ENCODE peak calls at places on chromosomes 3 and 15, in ten cellular contexts. C is sigmoid colon, H is kidney epithelial cell, T is stomach, N is left ventricle myocardium inferior, K is ovary, Y is lower lobe of right lung, E is A673, D is keratinocyte, Q is testis. P is an unnamed sample.

GRCh38 chr15:27764339-27764738 is 334.8 kb downstream of the OCA2 start:
- DNase-seq in C (no peak), H (no peak), T (no peak), N (no peak), K (no peak), Y (no peak), E (no peak), D (no peak), Q (no peak), P (no peak)

GRCh38 chr15:39581501-39582285 is 814 bp downstream of the THBS1 start:
- DNase-seq in C (peak), H (no peak), T (peak), N (peak), K (peak), Y (peak), E (no peak), D (peak), Q (peak), P (peak)

GRCh38 chr15:58458076-58458475 is 26.3 kb downstream of the LIPC start:
- DNase-seq in C (no peak), H (no peak), T (no peak), N (no peak), K (no peak), Y (no peak), E (no peak), D (no peak), Q (no peak), P (peak)

GRCh38 chr3:178971614-178972013 is 100.0 kb downstream of the ZMAT3 start:
- DNase-seq in C (no peak), H (peak), T (no peak), N (no peak), K (no peak), Y (no peak), E (no peak), D (peak), Q (no peak), P (no peak)

GRCh38 chr3:45167011-45167911 is 21.1 kb upstream of the CDCP1 start:
- DNase-seq in C (peak), H (peak), T (peak), N (peak), K (peak), Y (peak), E (peak), D (peak), Q (peak), P (peak)

GRCh38 chr3:169871129-169871886 is 1.6 kb upstream of the LRRC31 start:
- DNase-seq in C (no peak), H (no peak), T (peak), N (no peak), K (no peak), Y (peak), E (no peak), D (no peak), Q (no peak), P (no peak)

GRCh38 chr3:100269410-100270217 is 8.8 kb downstream of the TBC1D23 start:
- DNase-seq in C (no peak), H (peak), T (no peak), N (no peak), K (no peak), Y (no peak), E (peak), D (peak), Q (no peak), P (peak)

GRCh38 chr3:152270145-152270870 is 1.6 kb downstream of the MBNL1 start:
- DNase-seq in C (no peak), H (no peak), T (no peak), N (no peak), K (no peak), Y (no peak), E (no peak), D (no peak), Q (no peak), P (peak)

GRCh38 chr3:172626241-172626640 is 84.6 kb downstream of the NCEH1 start:
- DNase-seq in C (no peak), H (no peak), T (no peak), N (no peak), K (no peak), Y (no peak), E (no peak), D (no peak), Q (no peak), P (peak)

GRCh38 chr15:62958528-62958927 is 84.0 kb upstream of the TPM1 start:
- DNase-seq in C (peak), H (no peak), T (peak), N (peak), K (no peak), Y (no peak), E (no peak), D (no peak), Q (peak), P (no peak)

GRCh38 chr3:109977903-109978302 is 640.6 kb upstream of the DPPA4 start:
- DNase-seq in C (no peak), H (no peak), T (no peak), N (no peak), K (no peak), Y (no peak), E (no peak), D (no peak), Q (no peak), P (no peak)

GRCh38 chr3:64161481-64161952 is 63.7 kb downstream of the PRICKLE2 start:
- DNase-seq in C (no peak), H (no peak), T (no peak), N (no peak), K (no peak), Y (no peak), E (peak), D (no peak), Q (no peak), P (no peak)

GRCh38 chr3:145170101-145170500 is 990.9 kb downstream of the PLOD2 start:
- DNase-seq in C (no peak), H (no peak), T (no peak), N (no peak), K (no peak), Y (no peak), E (peak), D (no peak), Q (no peak), P (no peak)

GRCh38 chr3:20857636-20858035 is 671.6 kb upstream of the SGO1 start:
- DNase-seq in C (no peak), H (no peak), T (no peak), N (no peak), K (no peak), Y (no peak), E (no peak), D (no peak), Q (no peak), P (no peak)

GRCh38 chr3:152669560-152669959 is 165.4 kb upstream of the P2RY1 start:
- DNase-seq in C (no peak), H (no peak), T (no peak), N (no peak), K (no peak), Y (no peak), E (no peak), D (no peak), Q (no peak), P (no peak)

GRCh38 chr3:124558898-124559649 is 171.2 kb upstream of the UMPS start:
- DNase-seq in C (peak), H (peak), T (peak), N (peak), K (peak), Y (peak), E (peak), D (no peak), Q (peak), P (peak)

GRCh38 chr3:99504258-99504657 is 134.1 kb upstream of the COL8A1 start:
- DNase-seq in C (no peak), H (no peak), T (no peak), N (no peak), K (no peak), Y (no peak), E (no peak), D (no peak), Q (no peak), P (no peak)

GRCh38 chr3:174441588-174442316 is 417.4 kb upstream of the NAALADL2 start:
- DNase-seq in C (no peak), H (peak), T (no peak), N (no peak), K (no peak), Y (no peak), E (peak), D (no peak), Q (no peak), P (peak)

GRCh38 chr3:79369306-79369705 is 398.5 kb downstream of the ROBO1 start:
- DNase-seq in C (no peak), H (no peak), T (no peak), N (no peak), K (no peak), Y (no peak), E (peak), D (no peak), Q (no peak), P (peak)

GRCh38 chr3:158109295-158109803 is 540 bp upstream of the RSRC1 start:
- DNase-seq in C (no peak), H (no peak), T (no peak), N (no peak), K (no peak), Y (no peak), E (no peak), D (no peak), Q (no peak), P (no peak)

GRCh38 chr3:170865209-170866094 is 4.5 kb downstream of the RPL22L1 start:
- DNase-seq in C (no peak), H (no peak), T (no peak), N (no peak), K (no peak), Y (no peak), E (peak), D (no peak), Q (no peak), P (no peak)

GRCh38 chr3:148648685-148649352 is 48.9 kb upstream of the AGTR1 start:
- DNase-seq in C (no peak), H (no peak), T (no peak), N (no peak), K (no peak), Y (no peak), E (no peak), D (no peak), Q (no peak), P (peak)

GRCh38 chr3:177035678-177036077 is 161.6 kb downstream of the TBL1XR1 start:
- DNase-seq in C (no peak), H (no peak), T (no peak), N (no peak), K (no peak), Y (no peak), E (no peak), D (no peak), Q (no peak), P (no peak)

GRCh38 chr15:101124731-101125558 is 126.9 kb downstream of the CHSY1 start:
- DNase-seq in C (no peak), H (no peak), T (no peak), N (no peak), K (no peak), Y (no peak), E (no peak), D (no peak), Q (no peak), P (peak)

GRCh38 chr3:50876947-50877346 is 202.2 kb downstream of the DOCK3 start:
- DNase-seq in C (no peak), H (no peak), T (no peak), N (no peak), K (no peak), Y (no peak), E (no peak), D (no peak), Q (no peak), P (no peak)

GRCh38 chr3:23776352-23776891 is 29.3 kb upstream of the UBE2E1 start:
- DNase-seq in C (no peak), H (peak), T (no peak), N (no peak), K (no peak), Y (no peak), E (peak), D (no peak), Q (no peak), P (peak)

GRCh38 chr3:10964537-10965167 is 27.9 kb upstream of the SLC6A1 start:
- DNase-seq in C (no peak), H (no peak), T (no peak), N (no peak), K (no peak), Y (no peak), E (peak), D (no peak), Q (peak), P (peak)

GRCh38 chr3:120767106-120767505 is 24.6 kb downstream of the GTF2E1 start:
- DNase-seq in C (no peak), H (no peak), T (no peak), N (no peak), K (no peak), Y (no peak), E (no peak), D (no peak), Q (no peak), P (no peak)

GRCh38 chr3:32257641-32258438 is 19.4 kb downstream of the CMTM8 start:
- DNase-seq in C (no peak), H (no peak), T (no peak), N (no peak), K (no peak), Y (no peak), E (no peak), D (no peak), Q (no peak), P (no peak)

GRCh38 chr15:91113036-91113435 is 13.0 kb downstream of the SV2B start:
- DNase-seq in C (no peak), H (no peak), T (no peak), N (no peak), K (no peak), Y (no peak), E (no peak), D (no peak), Q (no peak), P (no peak)

GRCh38 chr3:119322523-119323400 is 28.6 kb downstream of the ARHGAP31 start:
- DNase-seq in C (peak), H (no peak), T (peak), N (peak), K (peak), Y (peak), E (peak), D (no peak), Q (peak), P (peak)
- TF ChIP-seq CTCF in C (no peak), H (peak), T (peak), N (peak), K (no peak), Y (no peak), E (no peak), D (no peak), Q (no peak), P (no peak)

GRCh38 chr3:31142543-31142942 is 248.1 kb upstream of the GADL1 start:
- DNase-seq in C (no peak), H (no peak), T (no peak), N (no peak), K (no peak), Y (no peak), E (no peak), D (no peak), Q (no peak), P (no peak)
- H3K4me3 ChIP-seq in C (no peak), H (no peak), T (no peak), N (no peak), K (no peak), Y (no peak), E (no peak), D (no peak), Q (no peak), P (no peak)

DNA sequence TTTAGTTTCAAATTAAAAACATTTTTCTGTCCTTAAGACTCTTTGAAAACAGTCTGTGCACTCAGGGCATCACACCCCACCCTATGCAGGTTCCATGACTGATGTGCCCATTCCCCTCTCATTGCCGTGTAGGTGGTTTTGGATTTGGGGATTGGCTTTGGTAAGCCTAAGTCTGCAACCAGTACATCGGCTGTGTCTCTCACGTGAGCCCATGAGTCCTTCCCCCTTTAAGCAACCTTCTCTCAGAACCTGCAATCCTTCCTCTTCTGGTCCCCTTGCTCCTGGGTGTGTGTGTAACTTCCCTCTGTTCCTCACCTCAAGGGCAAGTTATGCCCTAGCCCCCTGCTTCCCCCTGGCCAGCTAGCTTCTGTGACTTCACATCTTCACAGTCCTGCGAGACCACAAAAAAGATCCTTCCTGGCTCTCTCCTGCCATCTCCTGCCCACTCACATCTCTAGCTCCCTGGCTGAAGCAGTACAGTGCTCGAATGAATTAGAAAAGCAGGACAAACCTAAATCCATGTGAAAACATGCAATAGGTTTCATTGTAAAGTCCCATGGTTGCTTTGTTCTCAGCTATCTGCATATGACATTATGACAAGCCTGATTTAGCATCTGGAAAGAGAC is 126.7 kb downstream of the UACA start:
- DNase-seq in C (no peak), H (no peak), T (no peak), N (no peak), K (peak), Y (no peak), E (peak), D (no peak), Q (no peak), P (peak)
- TF ChIP-seq CTCF in C (no peak), H (peak), T (no peak), N (peak), K (no peak), Y (no peak), E (peak), D (peak), Q (no peak), P (peak)

GRCh38 chr3:150922611-150923010 is 17.4 kb upstream of the MINDY4B start:
- DNase-seq in C (no peak), H (no peak), T (no peak), N (no peak), K (no peak), Y (no peak), E (peak), D (no peak), Q (peak), P (no peak)

GRCh38 chr3:150926328-150926727 is 21.1 kb upstream of the MINDY4B start:
- DNase-seq in C (no peak), H (no peak), T (no peak), N (no peak), K (no peak), Y (no peak), E (no peak), D (no peak), Q (no peak), P (no peak)

GRCh38 chr3:150921207-150921606 is 16.0 kb upstream of the MINDY4B start:
- DNase-seq in C (no peak), H (no peak), T (no peak), N (no peak), K (no peak), Y (no peak), E (no peak), D (no peak), Q (no peak), P (no peak)

GRCh38 chr3:150928234-150928633 is 23.0 kb upstream of the MINDY4B start:
- DNase-seq in C (no peak), H (no peak), T (no peak), N (no peak), K (no peak), Y (no peak), E (no peak), D (no peak), Q (no peak), P (no peak)

GRCh38 chr3:150925751-150926201 is 20.5 kb upstream of the MINDY4B start:
- DNase-seq in C (no peak), H (no peak), T (peak), N (peak), K (no peak), Y (peak), E (peak), D (no peak), Q (peak), P (peak)
- H3K4me3 ChIP-seq in C (no peak), H (no peak), T (peak), N (peak), K (no peak), Y (peak), E (no peak), D (no peak), Q (no peak), P (no peak)

GRCh38 chr3:4722103-4722502 is 229.0 kb downstream of the ITPR1 start:
- DNase-seq in C (no peak), H (no peak), T (no peak), N (no peak), K (peak), Y (no peak), E (peak), D (no peak), Q (peak), P (peak)
- TF ChIP-seq CTCF in C (peak), H (peak), T (no peak), N (peak), K (peak), Y (peak), E (peak), D (peak), Q (peak), P (peak)

P was measured in cardiac fibroblast.